ENCODE peak calls at places on chromosome 13, in five cellular contexts. One of them, this sample, is unnamed.

GRCh38 chr13:49585220-49586157 is at the start of gene RCBTB1:
- DNase-seq in NCI-H748 treated with DMSO at 0.1 percent for 48 hours: peak
- DNase-seq in fibroblast of lung: peak
- DNase-seq in hypothalamus: peak
- DNase-seq in RCC 7860: peak
- DNase-seq in this sample: peak

GRCh38 chr13:40668335-40668734 is 1.9 kb upstream of the FOXO1 start:
- DNase-seq in NCI-H748 treated with DMSO at 0.1 percent for 48 hours: no peak
- DNase-seq in fibroblast of lung: peak
- DNase-seq in hypothalamus: no peak
- DNase-seq in RCC 7860: no peak
- DNase-seq in this sample: no peak

GRCh38 chr13:100195568-100195967 is 106.7 kb downstream of the PCCA start:
- DNase-seq in NCI-H748 treated with DMSO at 0.1 percent for 48 hours: no peak
- DNase-seq in fibroblast of lung: no peak
- DNase-seq in hypothalamus: no peak
- DNase-seq in RCC 7860: no peak
- DNase-seq in this sample: no peak

GRCh38 chr13:88675997-88676396 is 1004.8 kb downstream of the SLITRK5 start:
- DNase-seq in NCI-H748 treated with DMSO at 0.1 percent for 48 hours: no peak
- DNase-seq in fibroblast of lung: no peak
- DNase-seq in hypothalamus: no peak
- DNase-seq in RCC 7860: no peak
- DNase-seq in this sample: no peak

GRCh38 chr13:109163052-109163413 is 533.6 kb downstream of the MYO16 start:
- DNase-seq in NCI-H748 treated with DMSO at 0.1 percent for 48 hours: no peak
- DNase-seq in fibroblast of lung: no peak
- DNase-seq in hypothalamus: no peak
- DNase-seq in RCC 7860: no peak
- DNase-seq in this sample: no peak

GRCh38 chr13:41516760-41517159 is 59.4 kb downstream of the RGCC start:
- DNase-seq in NCI-H748 treated with DMSO at 0.1 percent for 48 hours: no peak
- DNase-seq in fibroblast of lung: no peak
- DNase-seq in hypothalamus: no peak
- DNase-seq in RCC 7860: no peak
- DNase-seq in this sample: no peak

GRCh38 chr13:102584423-102584822 is 12.4 kb upstream of the TPP2 start:
- DNase-seq in NCI-H748 treated with DMSO at 0.1 percent for 48 hours: no peak
- DNase-seq in fibroblast of lung: no peak
- DNase-seq in hypothalamus: no peak
- DNase-seq in RCC 7860: no peak
- DNase-seq in this sample: no peak

GRCh38 chr13:28744656-28745055 is 25.9 kb upstream of the SLC46A3 start:
- DNase-seq in NCI-H748 treated with DMSO at 0.1 percent for 48 hours: no peak
- DNase-seq in fibroblast of lung: no peak
- DNase-seq in hypothalamus: no peak
- DNase-seq in RCC 7860: no peak
- DNase-seq in this sample: no peak

GRCh38 chr13:73428137-73428536 is 369.3 kb downstream of the KLF5 start:
- DNase-seq in NCI-H748 treated with DMSO at 0.1 percent for 48 hours: no peak
- DNase-seq in fibroblast of lung: peak
- DNase-seq in hypothalamus: no peak
- DNase-seq in RCC 7860: no peak
- DNase-seq in this sample: peak

GRCh38 chr13:111187879-111188643 is 73.0 kb downstream of the ARHGEF7 start:
- DNase-seq in NCI-H748 treated with DMSO at 0.1 percent for 48 hours: no peak
- DNase-seq in fibroblast of lung: peak
- DNase-seq in hypothalamus: no peak
- DNase-seq in RCC 7860: no peak
- DNase-seq in this sample: no peak

GRCh38 chr13:73653688-73654087 is 480.5 kb downstream of the KLF12 start:
- DNase-seq in NCI-H748 treated with DMSO at 0.1 percent for 48 hours: no peak
- DNase-seq in fibroblast of lung: no peak
- DNase-seq in hypothalamus: no peak
- DNase-seq in RCC 7860: no peak
- DNase-seq in this sample: no peak

GRCh38 chr13:99281811-99282263 is 23.7 kb upstream of the GPR18 start:
- DNase-seq in NCI-H748 treated with DMSO at 0.1 percent for 48 hours: no peak
- DNase-seq in fibroblast of lung: no peak
- DNase-seq in hypothalamus: no peak
- DNase-seq in RCC 7860: no peak
- DNase-seq in this sample: no peak

GRCh38 chr13:69565334-69565733 is 542.3 kb upstream of the ATXN8OS start:
- DNase-seq in NCI-H748 treated with DMSO at 0.1 percent for 48 hours: no peak
- DNase-seq in fibroblast of lung: peak
- DNase-seq in hypothalamus: no peak
- DNase-seq in RCC 7860: peak
- DNase-seq in this sample: peak

GRCh38 chr13:33467556-33467955 is 182.0 kb upstream of the STARD13 start:
- DNase-seq in NCI-H748 treated with DMSO at 0.1 percent for 48 hours: no peak
- DNase-seq in fibroblast of lung: no peak
- DNase-seq in hypothalamus: no peak
- DNase-seq in RCC 7860: no peak
- DNase-seq in this sample: no peak

This sample was measured in brain microvascular endothelial cell.